ENCODE peak calls at places on chromosomes 13 and 19, in six cellular contexts. N is activated CD8-positive, alpha-beta memory T cell treated with anti-CD3 and anti-CD28 coated beads for 1 hour; E is EH; G is tibial nerve; Y is neural crest cell; I is COR-L47. R is an unnamed sample.

GRCh38 chr13:100095498-100095897 is 6.6 kb downstream of the PCCA start:
- DNase-seq in N (no peak), E (no peak), G (no peak), Y (no peak), I (no peak), R (no peak)

GRCh38 chr19:53388904-53389303 is 6.0 kb upstream of the ZNF765 start:
- DNase-seq in N (no peak), E (no peak), G (no peak), Y (no peak), I (no peak), R (peak)

GRCh38 chr19:1324792-1325567 is 39.3 kb downstream of the EFNA2 start:
- DNase-seq in N (no peak), E (peak), G (peak), Y (no peak), I (peak), R (peak)

GRCh38 chr19:39397360-39398296 is 6.5 kb downstream of the MED29 start:
- DNase-seq in N (peak), E (peak), G (peak), Y (peak), I (peak), R (peak)

GRCh38 chr13:113862766-113863510 is 938 bp downstream of the GAS6 start:
- DNase-seq in N (no peak), E (peak), G (no peak), Y (no peak), I (no peak), R (peak)

GRCh38 chr13:29472317-29472961 is 123.0 kb downstream of the SLC7A1 start:
- DNase-seq in N (no peak), E (peak), G (peak), Y (peak), I (peak), R (peak)

GRCh38 chr13:82634946-82635345 is 1247.3 kb downstream of the SLITRK1 start:
- DNase-seq in N (no peak), E (peak), G (no peak), Y (no peak), I (no peak), R (no peak)

GRCh38 chr13:41648314-41648935 is 191.1 kb downstream of the RGCC start:
- DNase-seq in N (no peak), E (peak), G (no peak), Y (no peak), I (no peak), R (peak)

GRCh38 chr13:83065136-83065535 is 817.1 kb downstream of the SLITRK1 start:
- DNase-seq in N (no peak), E (peak), G (peak), Y (no peak), I (no peak), R (peak)

GRCh38 chr19:31348416-31349159 is 648 bp downstream of the TSHZ3 start:
- DNase-seq in N (no peak), E (peak), G (peak), Y (no peak), I (no peak), R (peak)

GRCh38 chr13:66560189-66560588 is 669.9 kb downstream of the PCDH9 start:
- DNase-seq in N (no peak), E (no peak), G (no peak), Y (no peak), I (no peak), R (no peak)

GRCh38 chr13:23288564-23288963 is 107.8 kb downstream of the SGCG start:
- DNase-seq in N (no peak), E (no peak), G (no peak), Y (no peak), I (no peak), R (no peak)

GRCh38 chr13:49421391-49421790 is 22.5 kb downstream of the CAB39L start:
- DNase-seq in N (no peak), E (peak), G (no peak), Y (no peak), I (no peak), R (peak)

GRCh38 chr19:43504426-43505185 is at the start of gene PHLDB3:
- DNase-seq in N (no peak), E (no peak), G (no peak), Y (no peak), I (peak), R (no peak)

GRCh38 chr13:33927315-33927714 is 109.4 kb downstream of the RFC3 start:
- DNase-seq in N (no peak), E (peak), G (no peak), Y (no peak), I (no peak), R (peak)

GRCh38 chr13:75226092-75226491 is 255.9 kb downstream of the TBC1D4 start:
- DNase-seq in N (no peak), E (peak), G (no peak), Y (no peak), I (no peak), R (no peak)

GRCh38 chr19:49593233-49594113 is 2.5 kb downstream of the PRR12 start:
- DNase-seq in N (peak), E (peak), G (peak), Y (peak), I (peak), R (peak)

GRCh38 chr19:32718286-32718685 is 1.3 kb upstream of the TDRD12 start:
- DNase-seq in N (no peak), E (no peak), G (no peak), Y (no peak), I (no peak), R (no peak)

GRCh38 chr13:20264271-20265018 is 32.3 kb upstream of the GJB6 start:
- DNase-seq in N (no peak), E (no peak), G (no peak), Y (no peak), I (no peak), R (no peak)

GRCh38 chr19:40607311-40607871 is 6.2 kb downstream of the LTBP4 start:
- DNase-seq in N (no peak), E (no peak), G (no peak), Y (no peak), I (no peak), R (no peak)

GRCh38 chr13:21625366-21625765 is 21.4 kb upstream of the MICU2 start:
- DNase-seq in N (no peak), E (peak), G (no peak), Y (no peak), I (peak), R (peak)

GRCh38 chr13:99959538-99960230 is 11.9 kb downstream of the ZIC5 start:
- DNase-seq in N (no peak), E (no peak), G (no peak), Y (peak), I (no peak), R (peak)

GRCh38 chr19:51739466-51740213 is 12.0 kb downstream of the FPR1 start:
- DNase-seq in N (no peak), E (no peak), G (no peak), Y (no peak), I (no peak), R (no peak)

GRCh38 chr19:38420935-38421334 is 5.1 kb downstream of the RASGRP4 start:
- DNase-seq in N (no peak), E (no peak), G (no peak), Y (no peak), I (no peak), R (no peak)

GRCh38 chr19:1166872-1167573 is 7.0 kb downstream of the SBNO2 start:
- DNase-seq in N (no peak), E (no peak), G (no peak), Y (no peak), I (no peak), R (no peak)

GRCh38 chr13:114064516-114065140 is 67.8 kb downstream of the RASA3 start:
- DNase-seq in N (no peak), E (peak), G (no peak), Y (peak), I (no peak), R (peak)

GRCh38 chr19:58154287-58154678 is 3.7 kb upstream of the ZNF329 start:
- DNase-seq in N (no peak), E (peak), G (no peak), Y (peak), I (no peak), R (peak)

GRCh38 chr13:20767309-20767943 is 6.3 kb downstream of the EEF1AKMT1 start:
- DNase-seq in N (no peak), E (no peak), G (no peak), Y (no peak), I (no peak), R (no peak)

GRCh38 chr13:113146750-113147149 is 11.7 kb upstream of the PROZ start:
- DNase-seq in N (no peak), E (no peak), G (no peak), Y (no peak), I (no peak), R (no peak)

GRCh38 chr13:21668665-21669599 is 1.9 kb upstream of the FGF9 start:
- DNase-seq in N (no peak), E (peak), G (no peak), Y (peak), I (peak), R (peak)

GRCh38 chr19:48397636-48398328 is 4.3 kb downstream of the GRIN2D start:
- DNase-seq in N (no peak), E (peak), G (no peak), Y (no peak), I (no peak), R (peak)

GRCh38 chr19:8663920-8664670 is 33.7 kb downstream of the NFILZ start:
- DNase-seq in N (no peak), E (no peak), G (no peak), Y (no peak), I (no peak), R (no peak)

GRCh38 chr19:32873560-32873959 is 4.0 kb upstream of the SLC7A9 start:
- DNase-seq in N (no peak), E (no peak), G (no peak), Y (no peak), I (no peak), R (no peak)

GRCh38 chr19:18871543-18871942 is 24.4 kb downstream of the CERS1 start:
- DNase-seq in N (no peak), E (no peak), G (no peak), Y (no peak), I (no peak), R (no peak)